ENCODE peak calls at places on chromosome 7, in six cellular contexts. One of them, this sample, is unnamed.
A peak's percentile ranks its signal among the peaks of the same experiment; 100 is the strongest.

GRCh38 chr7:66099551-66100407 is 14.9 kb upstream of the CRCP start:
- DNase-seq in HCEC 1CT: peak; percentile 86
- DNase-seq in left colon: peak; percentile 95
- DNase-seq in AG09309: peak; percentile 72
- DNase-seq in AG10803: peak; percentile 87
- DNase-seq in stromal cell of bone marrow: peak; percentile 88
- DNase-seq in this sample: peak; percentile 89

GRCh38 chr7:75534727-75535307 is 42.7 kb downstream of the SPDYE5 start:
- DNase-seq in AG09309: peak; percentile 33
- DNase-seq in HCEC 1CT: peak; percentile 84
- DNase-seq in left colon: no peak
- DNase-seq in AG10803: peak; percentile 72
- DNase-seq in stromal cell of bone marrow: peak; percentile 47
- DNase-seq in this sample: peak; percentile 85

GRCh38 chr7:131328387-131329175 is 905 bp downstream of the MKLN1 start:
- DNase-seq in AG10803: peak; percentile 61
- DNase-seq in left colon: no peak
- DNase-seq in HCEC 1CT: peak; percentile 42
- DNase-seq in AG09309: no peak
- DNase-seq in stromal cell of bone marrow: peak; percentile 12
- DNase-seq in this sample: peak; percentile 41

GRCh38 chr7:95725170-95725569 is 47.2 kb upstream of the DYNC1I1 start:
- DNase-seq in AG09309: no peak
- DNase-seq in AG10803: no peak
- DNase-seq in HCEC 1CT: no peak
- DNase-seq in left colon: no peak
- DNase-seq in stromal cell of bone marrow: no peak
- DNase-seq in this sample: no peak

GRCh38 chr7:93374345-93374940 is 142.3 kb downstream of the VPS50 start:
- DNase-seq in stromal cell of bone marrow: peak; percentile 17
- DNase-seq in AG09309: peak; percentile 20
- DNase-seq in HCEC 1CT: peak; percentile 60
- DNase-seq in left colon: no peak
- DNase-seq in AG10803: peak; percentile 54
- DNase-seq in this sample: peak; percentile 39

GRCh38 chr7:27154369-27154768 is 2.0 kb upstream of the HOXA3 start:
- DNase-seq in HCEC 1CT: no peak
- DNase-seq in AG09309: no peak
- DNase-seq in left colon: peak; percentile 28
- DNase-seq in stromal cell of bone marrow: no peak
- DNase-seq in AG10803: no peak
- DNase-seq in this sample: no peak

GRCh38 chr7:57250801-57251200 is 118.6 kb upstream of the ZNF479 start:
- DNase-seq in HCEC 1CT: no peak
- DNase-seq in AG10803: no peak
- DNase-seq in AG09309: no peak
- DNase-seq in left colon: no peak
- DNase-seq in stromal cell of bone marrow: no peak
- DNase-seq in this sample: no peak

GRCh38 chr7:65037740-65038678 is 31.5 kb upstream of the ERV3-1 start:
- DNase-seq in AG10803: peak; percentile 93
- DNase-seq in left colon: peak; percentile 92
- DNase-seq in HCEC 1CT: peak; percentile 92
- DNase-seq in AG09309: peak; percentile 57
- DNase-seq in stromal cell of bone marrow: peak; percentile 87
- DNase-seq in this sample: peak; percentile 88

GRCh38 chr7:91519241-91520200 is 255.3 kb downstream of the FZD1 start:
- DNase-seq in HCEC 1CT: no peak
- DNase-seq in left colon: no peak
- DNase-seq in AG10803: peak; percentile 4
- DNase-seq in stromal cell of bone marrow: peak; percentile 95
- DNase-seq in AG09309: peak; percentile 32
- DNase-seq in this sample: no peak

GRCh38 chr7:31633894-31634494 is 53.0 kb upstream of the PPP1R17 start:
- DNase-seq in HCEC 1CT: peak; percentile 43
- DNase-seq in AG10803: peak; percentile 44
- DNase-seq in stromal cell of bone marrow: peak; percentile 32
- DNase-seq in AG09309: no peak
- DNase-seq in left colon: peak; percentile 44
- DNase-seq in this sample: peak; percentile 39

GRCh38 chr7:83640240-83640639 is 8.7 kb downstream of the SEMA3E start:
- DNase-seq in stromal cell of bone marrow: no peak
- DNase-seq in HCEC 1CT: no peak
- DNase-seq in AG10803: no peak
- DNase-seq in left colon: no peak
- DNase-seq in AG09309: no peak
- DNase-seq in this sample: no peak

GRCh38 chr7:34034728-34035127 is 129.4 kb downstream of the BMPER start:
- DNase-seq in left colon: no peak
- DNase-seq in HCEC 1CT: no peak
- DNase-seq in stromal cell of bone marrow: no peak
- DNase-seq in AG09309: no peak
- DNase-seq in AG10803: no peak
- DNase-seq in this sample: no peak

GRCh38 chr7:157586426-157586955 is 249.7 kb downstream of the DNAJB6 start:
- DNase-seq in HCEC 1CT: no peak
- DNase-seq in left colon: no peak
- DNase-seq in AG10803: no peak
- DNase-seq in stromal cell of bone marrow: no peak
- DNase-seq in AG09309: no peak
- DNase-seq in this sample: no peak

GRCh38 chr7:142088022-142088714 is 23.4 kb upstream of the MGAM2 start:
- DNase-seq in stromal cell of bone marrow: no peak
- DNase-seq in HCEC 1CT: no peak
- DNase-seq in left colon: peak; percentile 38
- DNase-seq in AG10803: no peak
- DNase-seq in AG09309: no peak
- DNase-seq in this sample: no peak

GRCh38 chr7:48537561-48537960 is 366.3 kb downstream of the ABCA13 start:
- DNase-seq in stromal cell of bone marrow: no peak
- DNase-seq in left colon: no peak
- DNase-seq in HCEC 1CT: peak; percentile 24
- DNase-seq in AG09309: no peak
- DNase-seq in AG10803: no peak
- DNase-seq in this sample: no peak

GRCh38 chr7:66206116-66206908 is 1.2 kb downstream of the TPST1 start:
- DNase-seq in AG09309: no peak
- DNase-seq in HCEC 1CT: no peak
- DNase-seq in left colon: no peak
- DNase-seq in stromal cell of bone marrow: no peak
- DNase-seq in AG10803: peak; percentile 39
- DNase-seq in this sample: no peak

GRCh38 chr7:99372275-99373085 is 2.0 kb upstream of the ARPC1B start:
- DNase-seq in AG10803: peak; percentile 48
- DNase-seq in HCEC 1CT: no peak
- DNase-seq in stromal cell of bone marrow: no peak
- DNase-seq in left colon: peak; percentile 59
- DNase-seq in AG09309: no peak
- DNase-seq in this sample: peak; percentile 47

GRCh38 chr7:151948039-151948438 is 8.2 kb upstream of the GALNTL5 start:
- DNase-seq in HCEC 1CT: no peak
- DNase-seq in AG09309: no peak
- DNase-seq in stromal cell of bone marrow: no peak
- DNase-seq in left colon: no peak
- DNase-seq in AG10803: no peak
- DNase-seq in this sample: no peak

GRCh38 chr7:2143450-2143849 is 89.3 kb downstream of the MAD1L1 start:
- DNase-seq in stromal cell of bone marrow: no peak
- DNase-seq in HCEC 1CT: no peak
- DNase-seq in left colon: no peak
- DNase-seq in AG09309: no peak
- DNase-seq in AG10803: no peak
- DNase-seq in this sample: no peak

GRCh38 chr7:150791746-150792452 is 8.3 kb downstream of the TMEM176B start:
- DNase-seq in AG10803: no peak
- DNase-seq in HCEC 1CT: no peak
- DNase-seq in left colon: no peak
- DNase-seq in AG09309: no peak
- DNase-seq in stromal cell of bone marrow: no peak
- DNase-seq in this sample: no peak

GRCh38 chr7:23220690-23221305 is 25.8 kb upstream of the GPNMB start:
- DNase-seq in AG09309: no peak
- DNase-seq in HCEC 1CT: no peak
- DNase-seq in left colon: no peak
- DNase-seq in stromal cell of bone marrow: no peak
- DNase-seq in AG10803: no peak
- DNase-seq in this sample: no peak

GRCh38 chr7:119982884-119983283 is 290.1 kb upstream of the KCND2 start:
- DNase-seq in left colon: no peak
- DNase-seq in stromal cell of bone marrow: no peak
- DNase-seq in HCEC 1CT: no peak
- DNase-seq in AG09309: no peak
- DNase-seq in AG10803: no peak
- DNase-seq in this sample: no peak

GRCh38 chr7:13312327-13312726 is 624.9 kb downstream of the ARL4A start:
- DNase-seq in stromal cell of bone marrow: no peak
- DNase-seq in left colon: no peak
- DNase-seq in AG10803: no peak
- DNase-seq in HCEC 1CT: no peak
- DNase-seq in AG09309: no peak
- DNase-seq in this sample: no peak

GRCh38 chr7:2171855-2172254 is 60.9 kb downstream of the MAD1L1 start:
- DNase-seq in left colon: no peak
- DNase-seq in AG09309: no peak
- DNase-seq in HCEC 1CT: no peak
- DNase-seq in AG10803: no peak
- DNase-seq in stromal cell of bone marrow: no peak
- DNase-seq in this sample: no peak

GRCh38 chr7:116706668-116707126 is 34.7 kb downstream of the MET start:
- DNase-seq in AG09309: no peak
- DNase-seq in stromal cell of bone marrow: peak; percentile 36
- DNase-seq in left colon: no peak
- DNase-seq in HCEC 1CT: peak; percentile 65
- DNase-seq in AG10803: peak; percentile 65
- DNase-seq in this sample: no peak

GRCh38 chr7:17564678-17565209 is 266.3 kb downstream of the AHR start:
- DNase-seq in left colon: no peak
- DNase-seq in AG10803: peak; percentile 79
- DNase-seq in stromal cell of bone marrow: no peak
- DNase-seq in HCEC 1CT: peak; percentile 78
- DNase-seq in AG09309: peak; percentile 71
- DNase-seq in this sample: peak; percentile 90

GRCh38 chr7:44284881-44285541 is 40.4 kb downstream of the CAMK2B start:
- DNase-seq in AG10803: no peak
- DNase-seq in left colon: peak; percentile 13
- DNase-seq in stromal cell of bone marrow: no peak
- DNase-seq in AG09309: no peak
- DNase-seq in HCEC 1CT: no peak
- DNase-seq in this sample: no peak

GRCh38 chr7:23679898-23680416 is at the start of gene FAM221A:
- DNase-seq in AG10803: peak; percentile 52
- DNase-seq in HCEC 1CT: peak; percentile 40
- DNase-seq in stromal cell of bone marrow: peak; percentile 38
- DNase-seq in left colon: peak; percentile 92
- DNase-seq in AG09309: no peak
- DNase-seq in this sample: peak; percentile 67

GRCh38 chr7:6234384-6234783 is 38.0 kb downstream of the CYTH3 start:
- DNase-seq in HCEC 1CT: no peak
- DNase-seq in AG10803: no peak
- DNase-seq in left colon: no peak
- DNase-seq in stromal cell of bone marrow: no peak
- DNase-seq in AG09309: no peak
- DNase-seq in this sample: no peak

GRCh38 chr7:112485766-112486165 is 5.0 kb downstream of the LSMEM1 start:
- DNase-seq in AG10803: peak; percentile 39
- DNase-seq in stromal cell of bone marrow: no peak
- DNase-seq in AG09309: no peak
- DNase-seq in left colon: no peak
- DNase-seq in HCEC 1CT: peak; percentile 23
- DNase-seq in this sample: no peak

GRCh38 chr7:124667312-124667711 is 98.3 kb downstream of the GPR37 start:
- DNase-seq in left colon: no peak
- DNase-seq in AG10803: no peak
- DNase-seq in stromal cell of bone marrow: no peak
- DNase-seq in AG09309: no peak
- DNase-seq in HCEC 1CT: peak; percentile 3
- DNase-seq in this sample: peak; percentile 52

GRCh38 chr7:94580601-94581000 is 71.0 kb downstream of the CASD1 start:
- DNase-seq in AG09309: no peak
- DNase-seq in HCEC 1CT: peak; percentile 63
- DNase-seq in AG10803: peak; percentile 63
- DNase-seq in stromal cell of bone marrow: no peak
- DNase-seq in left colon: no peak
- DNase-seq in this sample: peak; percentile 49

GRCh38 chr7:111003883-111004282 is 87.0 kb upstream of the LRRN3 start:
- DNase-seq in HCEC 1CT: no peak
- DNase-seq in AG09309: no peak
- DNase-seq in stromal cell of bone marrow: no peak
- DNase-seq in AG10803: no peak
- DNase-seq in left colon: no peak
- DNase-seq in this sample: no peak

GRCh38 chr7:91945476-91945875 is 4.8 kb downstream of the AKAP9 start:
- DNase-seq in HCEC 1CT: peak; percentile 84
- DNase-seq in stromal cell of bone marrow: peak; percentile 40
- DNase-seq in AG09309: no peak
- DNase-seq in AG10803: peak; percentile 80
- DNase-seq in left colon: no peak
- DNase-seq in this sample: peak; percentile 75

GRCh38 chr7:139183878-139184338 is 47.1 kb upstream of the UBN2 start:
- DNase-seq in stromal cell of bone marrow: no peak
- DNase-seq in AG09309: no peak
- DNase-seq in AG10803: no peak
- DNase-seq in left colon: no peak
- DNase-seq in HCEC 1CT: no peak
- DNase-seq in this sample: no peak

GRCh38 chr7:159027803-159028455 is 116.7 kb downstream of the VIPR2 start:
- DNase-seq in AG10803: no peak
- DNase-seq in AG09309: no peak
- DNase-seq in stromal cell of bone marrow: no peak
- DNase-seq in HCEC 1CT: no peak
- DNase-seq in left colon: peak; percentile 53
- DNase-seq in this sample: no peak

GRCh38 chr7:77569514-77570232 is 32.6 kb downstream of the PTPN12 start:
- DNase-seq in AG09309: no peak
- DNase-seq in AG10803: peak; percentile 27
- DNase-seq in left colon: no peak
- DNase-seq in stromal cell of bone marrow: no peak
- DNase-seq in HCEC 1CT: peak; percentile 28
- DNase-seq in this sample: peak; percentile 44

GRCh38 chr7:126801738-126802137 is 451.0 kb downstream of the GRM8 start:
- DNase-seq in AG09309: no peak
- DNase-seq in AG10803: no peak
- DNase-seq in stromal cell of bone marrow: no peak
- DNase-seq in left colon: no peak
- DNase-seq in HCEC 1CT: no peak
- DNase-seq in this sample: no peak

GRCh38 chr7:4667776-4668509 is 14.2 kb upstream of the FOXK1 start:
- DNase-seq in HCEC 1CT: no peak
- DNase-seq in AG09309: peak; percentile 84
- DNase-seq in left colon: no peak
- DNase-seq in AG10803: peak; percentile 80
- DNase-seq in stromal cell of bone marrow: peak; percentile 93
- DNase-seq in this sample: peak; percentile 90

GRCh38 chr7:157490465-157490912 is 153.7 kb downstream of the DNAJB6 start:
- DNase-seq in AG09309: no peak
- DNase-seq in AG10803: peak; percentile 8
- DNase-seq in HCEC 1CT: peak; percentile 84
- DNase-seq in stromal cell of bone marrow: no peak
- DNase-seq in left colon: no peak
- DNase-seq in this sample: peak; percentile 19

This sample was measured in IMR-90.